ENCODE peak calls at places on chromosomes 5 and 9, in six cellular contexts. One of them, this sample, is unnamed.

GRCh38 chr9:137506274-137506673 is 43.9 kb downstream of the PNPLA7 start:
- DNase-seq in ascending aorta: no peak
- DNase-seq in A549: peak
- DNase-seq in RPMI8226: no peak
- DNase-seq in endothelial cell: no peak
- DNase-seq in NCI-H1105 treated with DMSO at 0.1 percent for 48 hours: no peak
- DNase-seq in this sample: no peak

GRCh38 chr5:28374492-28374934 is 1336.1 kb upstream of the CDH9 start:
- DNase-seq in ascending aorta: no peak
- DNase-seq in A549: peak
- DNase-seq in RPMI8226: no peak
- DNase-seq in endothelial cell: no peak
- DNase-seq in NCI-H1105 treated with DMSO at 0.1 percent for 48 hours: peak
- DNase-seq in this sample: peak

GRCh38 chr5:132439521-132440206 is 50.9 kb downstream of the IRF1 start:
- DNase-seq in ascending aorta: peak
- DNase-seq in A549: no peak
- DNase-seq in RPMI8226: no peak
- DNase-seq in endothelial cell: no peak
- DNase-seq in NCI-H1105 treated with DMSO at 0.1 percent for 48 hours: no peak
- DNase-seq in this sample: no peak

GRCh38 chr9:95505676-95506437 is 10.9 kb downstream of the PTCH1 start:
- DNase-seq in ascending aorta: peak
- DNase-seq in A549: peak
- DNase-seq in RPMI8226: peak
- DNase-seq in endothelial cell: peak
- DNase-seq in NCI-H1105 treated with DMSO at 0.1 percent for 48 hours: peak
- DNase-seq in this sample: peak

GRCh38 chr9:15867334-15867733 is 314.5 kb downstream of the CCDC171 start:
- DNase-seq in ascending aorta: no peak
- DNase-seq in A549: no peak
- DNase-seq in RPMI8226: no peak
- DNase-seq in endothelial cell: no peak
- DNase-seq in NCI-H1105 treated with DMSO at 0.1 percent for 48 hours: no peak
- DNase-seq in this sample: no peak

GRCh38 chr5:62691946-62692345 is 113.3 kb downstream of the LRRC70 start:
- DNase-seq in ascending aorta: no peak
- DNase-seq in A549: no peak
- DNase-seq in RPMI8226: peak
- DNase-seq in endothelial cell: no peak
- DNase-seq in NCI-H1105 treated with DMSO at 0.1 percent for 48 hours: no peak
- DNase-seq in this sample: no peak

GRCh38 chr5:157059891-157060290 is 975 bp upstream of the HAVCR1 start:
- DNase-seq in ascending aorta: no peak
- DNase-seq in A549: peak
- DNase-seq in RPMI8226: no peak
- DNase-seq in endothelial cell: no peak
- DNase-seq in NCI-H1105 treated with DMSO at 0.1 percent for 48 hours: no peak
- DNase-seq in this sample: no peak

GRCh38 chr9:77841739-77842386 is 189.7 kb downstream of the GNAQ start:
- DNase-seq in ascending aorta: no peak
- DNase-seq in A549: peak
- DNase-seq in RPMI8226: no peak
- DNase-seq in endothelial cell: no peak
- DNase-seq in NCI-H1105 treated with DMSO at 0.1 percent for 48 hours: peak
- DNase-seq in this sample: no peak

GRCh38 chr5:76210946-76211345 is 127.8 kb downstream of the SV2C start:
- DNase-seq in ascending aorta: no peak
- DNase-seq in A549: no peak
- DNase-seq in RPMI8226: no peak
- DNase-seq in endothelial cell: no peak
- DNase-seq in NCI-H1105 treated with DMSO at 0.1 percent for 48 hours: no peak
- DNase-seq in this sample: no peak

GRCh38 chr9:2765250-2765880 is 48.1 kb downstream of the KCNV2 start:
- DNase-seq in ascending aorta: no peak
- DNase-seq in A549: no peak
- DNase-seq in RPMI8226: no peak
- DNase-seq in endothelial cell: no peak
- DNase-seq in NCI-H1105 treated with DMSO at 0.1 percent for 48 hours: no peak
- DNase-seq in this sample: peak

This sample was measured in NCI-H510A treated with DMSO at 0.1 percent for 48 hours.